ENCODE peak calls at places on chromosomes 11 and 22, in seven cellular contexts. G is CD8-positive, alpha-beta T cell; Z is keratinocyte; S is astrocyte of the spinal cord; M is psoas muscle; E is fibroblast of mammary gland; R is GM12865. W is an unnamed sample.

GRCh38 chr11:46456676-46457432 is 65.3 kb upstream of the CHRM4 start:
- DNase-seq in G (no peak), Z (no peak), S (no peak), M (no peak), E (no peak), R (no peak), W (no peak)

GRCh38 chr11:128852327-128853023 is 14.6 kb downstream of the KCNJ1 start:
- DNase-seq in G (no peak), Z (no peak), S (no peak), M (no peak), E (no peak), R (no peak), W (no peak)

GRCh38 chr22:36129985-36130384 is 30.6 kb downstream of the APOL3 start:
- DNase-seq in G (no peak), Z (no peak), S (no peak), M (no peak), E (no peak), R (no peak), W (no peak)

GRCh38 chr11:22703040-22703439 is 36.6 kb downstream of the GAS2 start:
- DNase-seq in G (no peak), Z (peak), S (peak), M (no peak), E (peak), R (no peak), W (peak)

GRCh38 chr22:38455530-38456271 is 702 bp upstream of the KCNJ4 start:
- DNase-seq in G (no peak), Z (no peak), S (no peak), M (no peak), E (no peak), R (peak), W (peak)

GRCh38 chr11:23653071-23653675 is 792.9 kb upstream of the CCDC179 start:
- DNase-seq in G (no peak), Z (no peak), S (no peak), M (no peak), E (no peak), R (no peak), W (no peak)

GRCh38 chr11:62340269-62340901 is 3.1 kb downstream of the ASRGL1 start:
- DNase-seq in G (peak), Z (no peak), S (peak), M (peak), E (peak), R (peak), W (peak)

GRCh38 chr11:118956094-118956846 is at the start of gene UPK2:
- DNase-seq in G (peak), Z (peak), S (peak), M (peak), E (peak), R (peak), W (peak)

DNA sequence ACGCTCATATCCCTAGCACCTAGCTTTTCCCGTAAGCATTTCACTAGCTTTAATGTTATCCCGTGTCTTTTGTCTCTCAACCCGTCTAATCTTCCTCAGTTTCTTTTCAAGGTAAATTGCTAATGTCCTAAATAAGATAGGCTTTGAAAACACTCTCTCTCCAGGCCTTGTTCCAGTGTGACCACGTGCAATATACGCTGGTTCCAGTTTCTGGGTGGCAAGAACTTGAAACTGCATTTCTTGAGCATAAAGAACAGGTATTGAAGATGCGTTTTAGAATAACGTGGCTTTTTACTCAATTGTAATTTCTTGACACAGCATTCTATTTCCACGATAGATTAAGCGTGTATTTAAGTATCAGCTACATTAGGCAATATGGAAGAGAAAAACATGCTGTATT is 1.1 kb downstream of the CDC45 start:
- DNase-seq in G (no peak), Z (no peak), S (no peak), M (no peak), E (no peak), R (no peak), W (no peak)
- H3K4me3 ChIP-seq in G (no peak), Z (peak), S (peak), M (no peak), E (peak), R (peak), W (peak)

GRCh38 chr22:49993649-49994360 is 18.8 kb downstream of the IL17REL start:
- DNase-seq in G (peak), Z (no peak), S (no peak), M (peak), E (no peak), R (no peak), W (no peak)
- TF ChIP-seq CTCF in G (peak), Z (no peak), S (no peak), M (no peak), E (no peak), R (no peak), W (no peak)

GRCh38 chr22:42644422-42645340 is 4.3 kb upstream of the ATP5MGL start:
- DNase-seq in G (no peak), Z (no peak), S (peak), M (peak), E (peak), R (no peak), W (no peak)
- H3K4me3 ChIP-seq in G (no peak), Z (peak), S (no peak), M (peak), E (no peak), R (no peak), W (no peak)

GRCh38 chr11:76579047-76579751 is 91.3 kb downstream of the LRRC32 start:
- DNase-seq in G (no peak), Z (no peak), S (peak), M (peak), E (peak), R (no peak), W (no peak)
- TF ChIP-seq CTCF in G (no peak), Z (no peak), S (peak), M (peak), E (peak), R (peak), W (no peak)

DNA sequence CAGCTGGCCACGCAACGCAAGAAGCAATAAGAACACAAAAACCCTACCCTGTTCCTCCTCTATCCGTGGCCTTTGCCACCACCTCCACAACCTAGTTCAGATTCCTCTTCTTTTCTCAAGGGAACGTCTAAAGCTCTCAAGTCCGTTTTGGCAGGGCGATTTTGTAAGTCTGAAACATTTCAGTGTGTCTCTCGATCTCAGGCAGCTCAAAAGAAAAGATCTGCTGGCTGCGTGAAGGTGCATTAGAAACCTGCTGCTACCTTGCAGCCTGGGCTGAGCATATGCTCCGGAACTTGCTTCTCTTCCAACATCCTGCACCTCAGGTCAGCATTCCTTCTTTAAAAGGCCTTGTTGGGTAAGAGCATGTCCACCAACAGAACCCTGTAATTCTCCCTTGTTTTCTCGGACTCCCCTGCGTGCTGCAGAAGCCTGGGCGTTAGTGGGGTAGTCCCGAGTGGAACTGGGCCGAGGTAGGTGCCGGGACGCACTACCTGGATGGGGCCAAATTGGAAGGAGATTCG is 1.5 kb downstream of the LGR4 start:
- DNase-seq in G (no peak), Z (no peak), S (no peak), M (no peak), E (no peak), R (no peak), W (peak)
- H3K4me3 ChIP-seq in G (peak), Z (peak), S (peak), M (peak), E (peak), R (peak), W (peak)

GRCh38 chr11:71071736-71072509 is 180.5 kb downstream of the SHANK2 start:
- DNase-seq in G (no peak), Z (no peak), S (no peak), M (no peak), E (no peak), R (no peak), W (no peak)
- TF ChIP-seq CTCF in G (no peak), Z (no peak), S (no peak), M (no peak), E (no peak), R (no peak), W (no peak)

GRCh38 chr11:65892661-65893317 is 2.3 kb downstream of the CCDC85B start:
- DNase-seq in G (no peak), Z (no peak), S (no peak), M (no peak), E (no peak), R (no peak), W (no peak)
- H3K4me3 ChIP-seq in G (peak), Z (peak), S (no peak), M (peak), E (peak), R (peak), W (no peak)

W was measured in epithelial cell of esophagus.